ENCODE peak calls at places on chromosomes 6 and 20, in nine cellular contexts. S is psoas muscle; D is heart left ventricle; G is effector memory CD4-positive, alpha-beta T cell; R is transverse colon; Z is stomach; A is esophagus muscularis mucosa; Q is Peyer's patch; T is cardiac muscle cell. B is an unnamed sample. For H3K4me1, the result is how much of the 10 kb centered on the place peaks cover.

GRCh38 chr6:29926081-29926794 is 16.1 kb upstream of the HLA-A start:
- DNase-seq in S (peak), D (peak), G (peak), R (peak), Z (no peak), A (no peak), Q (peak), T (peak), B (peak)

GRCh38 chr20:41061155-41061554 is 32.5 kb downstream of the TOP1 start:
- DNase-seq in S (no peak), D (no peak), G (no peak), R (no peak), Z (no peak), A (no peak), Q (no peak), T (no peak), B (no peak)

GRCh38 chr20:18543932-18544331 is 23.3 kb upstream of the SMIM26 start:
- DNase-seq in S (no peak), D (peak), G (no peak), R (peak), Z (peak), A (no peak), Q (peak), T (no peak), B (no peak)

GRCh38 chr6:26031151-26031594 is 56.1 kb upstream of the HFE start:
- DNase-seq in S (no peak), D (no peak), G (no peak), R (no peak), Z (no peak), A (no peak), Q (no peak), T (no peak), B (peak)

GRCh38 chr6:32944265-32944664 is 3.4 kb upstream of the HLA-DMB start:
- DNase-seq in S (no peak), D (no peak), G (no peak), R (peak), Z (peak), A (no peak), Q (no peak), T (no peak), B (no peak)

GRCh38 chr6:28747083-28747630 is 176.6 kb downstream of the TRIM27 start:
- DNase-seq in S (no peak), D (no peak), G (no peak), R (no peak), Z (no peak), A (peak), Q (no peak), T (no peak), B (no peak)

GRCh38 chr20:60935971-60936370 is 316.1 kb upstream of the CDH4 start:
- DNase-seq in S (no peak), D (no peak), G (no peak), R (no peak), Z (no peak), A (no peak), Q (no peak), T (no peak), B (no peak)

GRCh38 chr20:61045091-61045490 is 207.0 kb upstream of the CDH4 start:
- DNase-seq in S (no peak), D (no peak), G (no peak), R (no peak), Z (no peak), A (no peak), Q (no peak), T (no peak), B (no peak)

GRCh38 chr6:164085552-164086325 is 671.2 kb downstream of the QKI start:
- DNase-seq in S (peak), D (peak), G (no peak), R (no peak), Z (no peak), A (no peak), Q (no peak), T (peak), B (no peak)

GRCh38 chr20:25178563-25179438 is 16.7 kb upstream of the ENTPD6 start:
- DNase-seq in S (no peak), D (no peak), G (no peak), R (no peak), Z (peak), A (no peak), Q (no peak), T (peak), B (peak)

GRCh38 chr6:55954436-55954835 is 79.0 kb upstream of the BMP5 start:
- DNase-seq in S (no peak), D (no peak), G (no peak), R (no peak), Z (no peak), A (no peak), Q (no peak), T (no peak), B (no peak)

GRCh38 chr6:70479236-70479635 is 65.9 kb downstream of the FAM135A start:
- DNase-seq in S (no peak), D (no peak), G (no peak), R (no peak), Z (no peak), A (no peak), Q (no peak), T (peak), B (no peak)

GRCh38 chr6:132067286-132067685 is 116.1 kb upstream of the CCN2 start:
- DNase-seq in S (no peak), D (no peak), G (no peak), R (no peak), Z (no peak), A (no peak), Q (no peak), T (no peak), B (no peak)

GRCh38 chr20:2283706-2284423 is 11.9 kb upstream of the TGM3 start:
- DNase-seq in S (no peak), D (no peak), G (no peak), R (no peak), Z (no peak), A (no peak), Q (no peak), T (peak), B (no peak)

GRCh38 chr6:7087066-7087465 is 20.7 kb upstream of the RREB1 start:
- DNase-seq in S (no peak), D (no peak), G (no peak), R (no peak), Z (no peak), A (no peak), Q (no peak), T (peak), B (peak)

GRCh38 chr6:152680879-152681517 is 16.7 kb upstream of the MYCT1 start:
- DNase-seq in S (no peak), D (no peak), G (no peak), R (no peak), Z (no peak), A (no peak), Q (no peak), T (no peak), B (no peak)

GRCh38 chr6:82144852-82145332 is 102.7 kb downstream of the IBTK start:
- DNase-seq in S (peak), D (peak), G (no peak), R (peak), Z (peak), A (no peak), Q (no peak), T (peak), B (peak)

GRCh38 chr6:31908791-31909190 is 6.9 kb upstream of the ZBTB12 start:
- DNase-seq in S (no peak), D (no peak), G (no peak), R (no peak), Z (no peak), A (no peak), Q (no peak), T (peak), B (no peak)

GRCh38 chr6:75893058-75893775 is 144.2 kb downstream of the MYO6 start:
- DNase-seq in S (no peak), D (no peak), G (no peak), R (no peak), Z (no peak), A (no peak), Q (no peak), T (peak), B (no peak)

GRCh38 chr6:114339706-114340105 is 3.1 kb downstream of the HS3ST5 start:
- DNase-seq in S (no peak), D (no peak), G (no peak), R (no peak), Z (no peak), A (no peak), Q (no peak), T (no peak), B (peak)

GRCh38 chr20:774016-774679 is 5.8 kb upstream of the SLC52A3 start:
- DNase-seq in S (no peak), D (no peak), G (no peak), R (no peak), Z (peak), A (no peak), Q (no peak), T (no peak), B (no peak)

GRCh38 chr6:130076512-130076911 is 58.1 kb downstream of the L3MBTL3 start:
- DNase-seq in S (no peak), D (no peak), G (no peak), R (no peak), Z (no peak), A (no peak), Q (no peak), T (no peak), B (no peak)

GRCh38 chr6:151807513-151808330 is at the start of gene ESR1:
- DNase-seq in S (peak), D (peak), G (no peak), R (peak), Z (peak), A (no peak), Q (no peak), T (peak), B (no peak)

GRCh38 chr6:14804444-14805210 is 441.2 kb upstream of the JARID2 start:
- DNase-seq in S (peak), D (peak), G (no peak), R (peak), Z (peak), A (no peak), Q (peak), T (peak), B (no peak)
- H3K4me1 ChIP-seq in S (under half), D (under half), G (under half), R (under half), Z (under half), A (under half), Q (under half), T (under half), B (under half)

DNA sequence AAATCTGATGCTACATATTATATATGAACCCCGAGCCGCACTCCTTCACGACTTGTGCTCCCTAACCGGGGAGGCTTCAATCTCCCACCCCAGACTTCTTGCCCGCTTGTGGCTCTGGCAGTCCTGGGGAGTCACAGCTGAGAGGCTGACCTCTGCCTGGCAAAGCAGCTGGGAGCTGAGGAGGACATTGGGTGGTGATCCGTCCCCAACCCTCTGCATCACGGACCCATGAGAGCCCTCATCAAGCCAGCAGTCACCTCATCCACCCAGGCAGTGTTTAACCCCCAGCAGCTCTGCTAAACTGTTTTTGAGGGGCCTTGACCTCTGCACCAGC is 33.7 kb upstream of the CDH22 start:
- DNase-seq in S (no peak), D (no peak), G (no peak), R (no peak), Z (no peak), A (no peak), Q (no peak), T (no peak), B (no peak)
- H3K4me3 ChIP-seq in S (no peak), D (no peak), G (no peak), R (no peak), Z (no peak), A (no peak), Q (no peak), T (no peak), B (no peak)

DNA sequence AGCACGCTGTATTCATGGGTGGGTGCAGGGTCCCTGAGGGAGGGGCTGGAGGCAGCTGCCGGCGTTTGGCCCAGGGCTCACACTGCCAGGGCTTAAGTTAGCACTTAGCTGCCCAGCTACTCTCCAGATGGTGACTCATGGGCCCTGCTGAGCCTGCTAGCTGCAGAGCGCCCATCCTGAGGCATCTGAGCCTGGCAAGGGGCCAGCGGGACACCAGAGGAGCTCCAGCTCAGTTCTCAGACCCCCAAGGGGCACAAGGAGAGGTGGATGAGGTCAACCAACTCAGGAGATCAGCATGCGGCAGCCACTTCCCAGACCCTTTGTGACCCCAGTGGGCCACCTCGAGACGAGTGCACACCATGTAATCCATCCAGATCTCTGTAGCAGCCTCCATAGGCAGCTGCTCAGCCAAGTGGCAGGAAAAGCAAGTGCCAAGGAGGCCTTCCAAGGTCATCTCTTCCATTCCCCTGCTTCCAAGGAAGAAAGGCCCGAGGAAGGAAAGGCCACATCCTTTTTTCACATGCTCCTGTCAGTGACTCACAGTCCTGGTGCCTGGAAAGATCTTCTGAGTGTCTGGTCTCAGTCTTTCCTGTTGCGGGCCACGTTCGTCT is 35.3 kb downstream of the FOXP4 start:
- DNase-seq in S (peak), D (peak), G (no peak), R (no peak), Z (no peak), A (no peak), Q (no peak), T (peak), B (peak)
- H3K4me1 ChIP-seq in S (under half), D (half or more), G (under half), R (under half), Z (half or more), A (under half), Q (under half), T (half or more), B (half or more)

DNA sequence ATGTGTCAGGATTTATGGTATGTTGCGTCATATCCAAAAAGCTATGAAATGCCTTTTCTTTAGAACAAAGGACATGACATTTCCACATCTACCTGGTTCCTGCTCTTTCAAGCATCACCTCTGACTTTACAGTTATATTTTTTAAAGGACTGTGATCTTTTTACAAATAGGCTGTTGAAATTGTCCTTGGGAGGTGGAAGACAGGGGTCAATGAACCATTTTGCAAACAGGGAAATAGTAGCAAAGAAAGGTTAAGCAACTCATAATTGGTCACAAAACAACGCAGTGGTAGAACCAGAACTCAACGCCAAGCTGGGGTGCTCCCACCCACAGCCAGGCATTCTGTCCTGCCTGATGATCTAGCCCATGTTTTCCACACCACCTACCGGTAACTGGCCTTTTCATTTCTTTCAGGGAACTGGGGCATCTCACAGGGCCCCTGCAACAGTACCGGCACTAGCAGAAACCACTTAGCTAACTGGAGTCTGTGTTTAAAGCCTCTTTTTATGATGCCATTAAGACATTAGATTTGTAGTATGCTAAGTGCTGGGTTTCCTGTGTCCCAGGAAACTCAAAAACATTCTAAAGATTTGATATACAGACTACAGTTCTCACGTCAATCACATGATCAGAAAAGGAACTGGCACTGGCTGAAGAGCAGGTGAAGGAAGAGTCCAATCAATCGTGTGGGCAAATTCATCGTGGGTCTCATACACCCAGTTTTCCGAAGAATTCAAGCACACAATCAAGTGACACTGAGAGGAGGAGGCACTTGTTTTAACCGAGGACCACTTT is 13.9 kb downstream of the ZNF217 start:
- DNase-seq in S (no peak), D (no peak), G (no peak), R (peak), Z (peak), A (no peak), Q (no peak), T (peak), B (no peak)
- H3K4me3 ChIP-seq in S (no peak), D (no peak), G (peak), R (peak), Z (peak), A (peak), Q (peak), T (no peak), B (no peak)

GRCh38 chr20:44653536-44653935 is 2.0 kb upstream of the ADA start:
- DNase-seq in S (no peak), D (no peak), G (no peak), R (no peak), Z (no peak), A (no peak), Q (no peak), T (no peak), B (no peak)
- H3K4me1 ChIP-seq in S (under half), D (under half), G (under half), R (under half), Z (under half), A (under half), Q (under half), T (under half), B (under half)

GRCh38 chr6:43089874-43090556 is 13.9 kb downstream of the PTK7 start:
- DNase-seq in S (no peak), D (no peak), G (no peak), R (no peak), Z (no peak), A (no peak), Q (no peak), T (no peak), B (no peak)

GRCh38 chr6:43090557-43090952 is 14.4 kb downstream of the PTK7 start:
- DNase-seq in S (no peak), D (no peak), G (no peak), R (no peak), Z (no peak), A (no peak), Q (no peak), T (no peak), B (no peak)

GRCh38 chr6:43088654-43089056 is 12.5 kb downstream of the PTK7 start:
- DNase-seq in S (no peak), D (no peak), G (no peak), R (no peak), Z (no peak), A (no peak), Q (no peak), T (no peak), B (no peak)

GRCh38 chr6:43091020-43091419 is 14.9 kb downstream of the PTK7 start:
- DNase-seq in S (no peak), D (no peak), G (no peak), R (no peak), Z (no peak), A (no peak), Q (no peak), T (no peak), B (no peak)

DNA sequence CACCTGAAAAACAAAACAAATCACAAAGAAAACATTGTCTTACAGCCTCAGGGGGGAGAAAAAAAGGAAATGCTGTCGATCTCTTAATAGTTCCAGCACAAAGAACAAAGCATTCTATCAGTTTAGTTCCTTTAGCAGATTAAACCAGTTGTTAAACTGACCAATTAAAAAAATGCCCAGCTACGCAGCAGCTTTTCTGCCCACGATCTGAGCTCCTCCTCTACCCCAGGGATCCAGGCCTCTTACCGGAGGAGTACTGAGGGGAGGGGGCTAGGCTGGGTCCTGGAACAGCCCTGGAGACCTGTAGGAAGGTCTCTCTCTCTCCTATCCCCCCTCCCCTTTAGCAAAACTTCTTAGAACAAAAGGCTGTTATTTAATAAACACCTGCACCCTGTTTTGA is 13.4 kb downstream of the PTK7 start:
- DNase-seq in S (no peak), D (no peak), G (no peak), R (no peak), Z (no peak), A (no peak), Q (no peak), T (no peak), B (no peak)
- H3K4me3 ChIP-seq in S (no peak), D (no peak), G (no peak), R (no peak), Z (no peak), A (no peak), Q (no peak), T (no peak), B (no peak)

GRCh38 chr6:13674533-13675190 is 37.0 kb downstream of the RANBP9 start:
- DNase-seq in S (no peak), D (no peak), G (no peak), R (no peak), Z (no peak), A (no peak), Q (no peak), T (no peak), B (no peak)
- H3K4me1 ChIP-seq in S (under half), D (under half), G (under half), R (under half), Z (under half), A (under half), Q (under half), T (under half), B (under half)

DNA sequence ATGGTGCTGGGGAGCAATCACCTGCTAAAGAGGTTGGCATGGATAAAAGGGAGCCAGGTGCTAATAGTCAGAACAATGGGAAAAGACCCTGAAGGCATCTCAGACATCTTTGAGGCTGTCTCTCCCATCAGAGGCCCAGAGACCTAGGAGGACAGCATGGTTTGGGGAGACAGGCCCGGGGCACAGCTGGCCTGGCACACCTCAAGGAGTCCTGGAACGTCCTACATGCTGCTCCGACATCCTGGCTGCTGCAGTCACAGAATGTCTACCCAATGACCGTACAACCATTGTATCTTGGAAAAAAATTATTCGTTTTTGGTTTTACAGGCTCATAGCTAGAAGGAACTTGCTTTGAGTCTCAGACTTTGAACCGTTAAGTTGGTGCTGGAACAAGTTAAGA is 4.4 kb downstream of the GMDS start:
- DNase-seq in S (no peak), D (no peak), G (no peak), R (no peak), Z (no peak), A (peak), Q (no peak), T (no peak), B (no peak)
- H3K4me3 ChIP-seq in S (no peak), D (no peak), G (no peak), R (no peak), Z (peak), A (no peak), Q (no peak), T (no peak), B (no peak)

DNA sequence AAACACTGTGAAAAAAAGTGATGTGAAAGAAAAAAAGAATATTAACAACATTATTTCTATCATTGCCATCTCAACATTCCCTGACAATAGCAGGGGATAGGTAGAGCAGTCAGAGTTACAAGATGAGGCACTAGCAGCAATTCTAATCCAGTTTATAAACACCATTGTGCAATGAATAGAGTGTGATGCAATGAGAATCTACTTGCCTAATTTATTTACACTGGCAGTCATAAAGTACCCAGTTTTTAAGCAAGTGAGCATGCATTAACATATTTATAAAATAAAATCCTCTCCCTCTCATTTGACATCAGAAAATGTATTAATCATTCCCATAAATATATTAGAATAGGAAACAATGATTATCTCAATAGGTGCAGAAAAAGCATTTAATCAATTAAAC is 2.5 kb upstream of the MANEA start:
- DNase-seq in S (no peak), D (no peak), G (no peak), R (no peak), Z (no peak), A (no peak), Q (no peak), T (peak), B (no peak)
- H3K4me1 ChIP-seq in S (under half), D (under half), G (under half), R (under half), Z (half or more), A (under half), Q (under half), T (under half), B (under half)

B was measured in SJSA1.